ENCODE peak calls at places on chromosomes 4 and X, in nine cellular contexts. One of them, this sample, is unnamed.

GRCh38 chr4:31237242-31237641 is 517.1 kb downstream of the PCDH7 start:
- DNase-seq in IMR-90: no peak
- DNase-seq in progenitor cell of endocrine pancreas: no peak
- DNase-seq in CD8-positive, alpha-beta T cell: no peak
- DNase-seq in endothelial cell: no peak
- DNase-seq in sigmoid colon: no peak
- DNase-seq in heart right ventricle: no peak
- DNase-seq in ovary: no peak
- DNase-seq in brain microvascular endothelial cell: no peak
- DNase-seq in this sample: no peak

GRCh38 chr4:85823295-85823694 is 348.3 kb downstream of the ARHGAP24 start:
- DNase-seq in IMR-90: peak; percentile 62
- DNase-seq in progenitor cell of endocrine pancreas: no peak
- DNase-seq in CD8-positive, alpha-beta T cell: no peak
- DNase-seq in endothelial cell: no peak
- DNase-seq in sigmoid colon: no peak
- DNase-seq in heart right ventricle: peak; percentile 64
- DNase-seq in ovary: no peak
- DNase-seq in brain microvascular endothelial cell: no peak
- DNase-seq in this sample: peak; percentile 29

GRCh38 chrX:129145382-129145781 is 377.9 kb downstream of the SMARCA1 start:
- DNase-seq in IMR-90: no peak
- DNase-seq in progenitor cell of endocrine pancreas: no peak
- DNase-seq in CD8-positive, alpha-beta T cell: no peak
- DNase-seq in endothelial cell: no peak
- DNase-seq in sigmoid colon: no peak
- DNase-seq in heart right ventricle: no peak
- DNase-seq in ovary: no peak
- DNase-seq in brain microvascular endothelial cell: no peak
- DNase-seq in this sample: peak; percentile 13

GRCh38 chr4:10737335-10737734 is 52.8 kb upstream of the CLNK start:
- DNase-seq in IMR-90: peak; percentile 69
- DNase-seq in progenitor cell of endocrine pancreas: no peak
- DNase-seq in CD8-positive, alpha-beta T cell: no peak
- DNase-seq in endothelial cell: no peak
- DNase-seq in sigmoid colon: no peak
- DNase-seq in heart right ventricle: no peak
- DNase-seq in ovary: no peak
- DNase-seq in brain microvascular endothelial cell: peak; percentile 80
- DNase-seq in this sample: no peak

GRCh38 chr4:124044867-124045266 is 648.3 kb downstream of the SPRY1 start:
- DNase-seq in IMR-90: no peak
- DNase-seq in progenitor cell of endocrine pancreas: no peak
- DNase-seq in CD8-positive, alpha-beta T cell: no peak
- DNase-seq in endothelial cell: no peak
- DNase-seq in sigmoid colon: no peak
- DNase-seq in heart right ventricle: no peak
- DNase-seq in ovary: no peak
- DNase-seq in brain microvascular endothelial cell: no peak
- DNase-seq in this sample: no peak

GRCh38 chr4:108030332-108030731 is 40.6 kb downstream of the HADH start:
- DNase-seq in IMR-90: peak; percentile 76
- DNase-seq in progenitor cell of endocrine pancreas: no peak
- DNase-seq in CD8-positive, alpha-beta T cell: peak; percentile 51
- DNase-seq in endothelial cell: peak; percentile 65
- DNase-seq in sigmoid colon: no peak
- DNase-seq in heart right ventricle: peak; percentile 25
- DNase-seq in ovary: no peak
- DNase-seq in brain microvascular endothelial cell: peak; percentile 78
- DNase-seq in this sample: peak; percentile 60

GRCh38 chrX:22081475-22082092 is 49.5 kb downstream of the PHEX start:
- DNase-seq in IMR-90: peak; percentile 63
- DNase-seq in progenitor cell of endocrine pancreas: peak; percentile 21
- DNase-seq in CD8-positive, alpha-beta T cell: peak; percentile 12
- DNase-seq in endothelial cell: peak; percentile 56
- DNase-seq in sigmoid colon: peak; percentile 66
- DNase-seq in heart right ventricle: peak; percentile 36
- DNase-seq in ovary: no peak
- DNase-seq in brain microvascular endothelial cell: peak; percentile 40
- DNase-seq in this sample: peak; percentile 68

GRCh38 chr4:16117164-16117563 is 33.3 kb upstream of the PROM1 start:
- DNase-seq in IMR-90: no peak
- DNase-seq in progenitor cell of endocrine pancreas: no peak
- DNase-seq in CD8-positive, alpha-beta T cell: no peak
- DNase-seq in endothelial cell: no peak
- DNase-seq in sigmoid colon: no peak
- DNase-seq in heart right ventricle: no peak
- DNase-seq in ovary: no peak
- DNase-seq in brain microvascular endothelial cell: no peak
- DNase-seq in this sample: no peak

GRCh38 chr4:101670370-101670769 is 120.2 kb upstream of the BANK1 start:
- DNase-seq in IMR-90: no peak
- DNase-seq in progenitor cell of endocrine pancreas: no peak
- DNase-seq in CD8-positive, alpha-beta T cell: no peak
- DNase-seq in endothelial cell: no peak
- DNase-seq in sigmoid colon: no peak
- DNase-seq in heart right ventricle: no peak
- DNase-seq in ovary: no peak
- DNase-seq in brain microvascular endothelial cell: no peak
- DNase-seq in this sample: no peak

GRCh38 chrX:73944582-73944947 is 359.4 kb upstream of the ZCCHC13 start:
- DNase-seq in IMR-90: peak; percentile 6
- DNase-seq in progenitor cell of endocrine pancreas: no peak
- DNase-seq in CD8-positive, alpha-beta T cell: no peak
- DNase-seq in endothelial cell: no peak
- DNase-seq in sigmoid colon: no peak
- DNase-seq in heart right ventricle: no peak
- DNase-seq in ovary: no peak
- DNase-seq in brain microvascular endothelial cell: no peak
- DNase-seq in this sample: no peak

GRCh38 chr4:143017210-143017609 is 167.5 kb upstream of the USP38 start:
- DNase-seq in IMR-90: no peak
- DNase-seq in progenitor cell of endocrine pancreas: no peak
- DNase-seq in CD8-positive, alpha-beta T cell: no peak
- DNase-seq in endothelial cell: no peak
- DNase-seq in sigmoid colon: no peak
- DNase-seq in heart right ventricle: no peak
- DNase-seq in ovary: no peak
- DNase-seq in brain microvascular endothelial cell: no peak
- DNase-seq in this sample: no peak

GRCh38 chr4:11011249-11011648 is 326.7 kb upstream of the CLNK start:
- DNase-seq in IMR-90: no peak
- DNase-seq in progenitor cell of endocrine pancreas: no peak
- DNase-seq in CD8-positive, alpha-beta T cell: no peak
- DNase-seq in endothelial cell: no peak
- DNase-seq in sigmoid colon: no peak
- DNase-seq in heart right ventricle: no peak
- DNase-seq in ovary: no peak
- DNase-seq in brain microvascular endothelial cell: no peak
- DNase-seq in this sample: no peak

GRCh38 chrX:42087960-42088359 is 164.6 kb upstream of the CASK start:
- DNase-seq in IMR-90: no peak
- DNase-seq in progenitor cell of endocrine pancreas: no peak
- DNase-seq in CD8-positive, alpha-beta T cell: no peak
- DNase-seq in endothelial cell: no peak
- DNase-seq in sigmoid colon: no peak
- DNase-seq in heart right ventricle: no peak
- DNase-seq in ovary: no peak
- DNase-seq in brain microvascular endothelial cell: no peak
- DNase-seq in this sample: no peak

GRCh38 chr4:36624030-36624429 is 342.6 kb downstream of the DTHD1 start:
- DNase-seq in IMR-90: no peak
- DNase-seq in progenitor cell of endocrine pancreas: no peak
- DNase-seq in CD8-positive, alpha-beta T cell: no peak
- DNase-seq in endothelial cell: no peak
- DNase-seq in sigmoid colon: no peak
- DNase-seq in heart right ventricle: no peak
- DNase-seq in ovary: no peak
- DNase-seq in brain microvascular endothelial cell: no peak
- DNase-seq in this sample: no peak

GRCh38 chr4:140330311-140330900 is 43.0 kb upstream of the SCOC start:
- DNase-seq in IMR-90: peak; percentile 55
- DNase-seq in progenitor cell of endocrine pancreas: no peak
- DNase-seq in CD8-positive, alpha-beta T cell: no peak
- DNase-seq in endothelial cell: no peak
- DNase-seq in sigmoid colon: no peak
- DNase-seq in heart right ventricle: no peak
- DNase-seq in ovary: no peak
- DNase-seq in brain microvascular endothelial cell: no peak
- DNase-seq in this sample: no peak
- TF ChIP-seq CTCF in IMR-90: peak; percentile 51
- TF ChIP-seq CTCF in progenitor cell of endocrine pancreas: peak; percentile 65
- TF ChIP-seq CTCF in CD8-positive, alpha-beta T cell: no peak
- TF ChIP-seq CTCF in endothelial cell: peak; percentile 66
- TF ChIP-seq CTCF in sigmoid colon: peak; percentile 25
- TF ChIP-seq CTCF in heart right ventricle: peak; percentile 49
- TF ChIP-seq CTCF in ovary: no peak
- TF ChIP-seq CTCF in brain microvascular endothelial cell: peak; percentile 43
- TF ChIP-seq CTCF in this sample: peak; percentile 64

GRCh38 chrX:45134775-45135174 is 65.9 kb downstream of the DIPK2B start:
- DNase-seq in IMR-90: no peak
- DNase-seq in progenitor cell of endocrine pancreas: no peak
- DNase-seq in CD8-positive, alpha-beta T cell: no peak
- DNase-seq in endothelial cell: no peak
- DNase-seq in sigmoid colon: no peak
- DNase-seq in heart right ventricle: no peak
- DNase-seq in ovary: no peak
- DNase-seq in brain microvascular endothelial cell: no peak
- DNase-seq in this sample: no peak

GRCh38 chrX:45134303-45134702 is 66.4 kb downstream of the DIPK2B start:
- DNase-seq in IMR-90: no peak
- DNase-seq in progenitor cell of endocrine pancreas: no peak
- DNase-seq in CD8-positive, alpha-beta T cell: no peak
- DNase-seq in endothelial cell: no peak
- DNase-seq in sigmoid colon: no peak
- DNase-seq in heart right ventricle: peak; percentile 50
- DNase-seq in ovary: peak; percentile 46
- DNase-seq in brain microvascular endothelial cell: no peak
- DNase-seq in this sample: no peak

GRCh38 chrX:45135616-45136015 is 65.1 kb downstream of the DIPK2B start:
- DNase-seq in IMR-90: no peak
- DNase-seq in progenitor cell of endocrine pancreas: no peak
- DNase-seq in CD8-positive, alpha-beta T cell: no peak
- DNase-seq in endothelial cell: no peak
- DNase-seq in sigmoid colon: no peak
- DNase-seq in heart right ventricle: no peak
- DNase-seq in ovary: no peak
- DNase-seq in brain microvascular endothelial cell: no peak
- DNase-seq in this sample: no peak

GRCh38 chrX:45129055-45129454 is 71.6 kb downstream of the DIPK2B start:
- DNase-seq in IMR-90: no peak
- DNase-seq in progenitor cell of endocrine pancreas: no peak
- DNase-seq in CD8-positive, alpha-beta T cell: no peak
- DNase-seq in endothelial cell: no peak
- DNase-seq in sigmoid colon: no peak
- DNase-seq in heart right ventricle: no peak
- DNase-seq in ovary: no peak
- DNase-seq in brain microvascular endothelial cell: no peak
- DNase-seq in this sample: no peak

GRCh38 chrX:45133465-45133864 is 67.2 kb downstream of the DIPK2B start:
- DNase-seq in IMR-90: no peak
- DNase-seq in progenitor cell of endocrine pancreas: no peak
- DNase-seq in CD8-positive, alpha-beta T cell: no peak
- DNase-seq in endothelial cell: no peak
- DNase-seq in sigmoid colon: no peak
- DNase-seq in heart right ventricle: no peak
- DNase-seq in ovary: no peak
- DNase-seq in brain microvascular endothelial cell: no peak
- DNase-seq in this sample: no peak
- TF ChIP-seq CTCF in IMR-90: no peak
- TF ChIP-seq CTCF in progenitor cell of endocrine pancreas: no peak
- TF ChIP-seq CTCF in CD8-positive, alpha-beta T cell: no peak
- TF ChIP-seq CTCF in endothelial cell: no peak
- TF ChIP-seq CTCF in sigmoid colon: no peak
- TF ChIP-seq CTCF in heart right ventricle: no peak
- TF ChIP-seq CTCF in ovary: no peak
- TF ChIP-seq CTCF in brain microvascular endothelial cell: no peak
- TF ChIP-seq CTCF in this sample: no peak

GRCh38 chr4:187178084-187178483 is 454.4 kb upstream of the FAT1 start:
- DNase-seq in IMR-90: no peak
- DNase-seq in progenitor cell of endocrine pancreas: no peak
- DNase-seq in CD8-positive, alpha-beta T cell: no peak
- DNase-seq in endothelial cell: no peak
- DNase-seq in sigmoid colon: no peak
- DNase-seq in heart right ventricle: no peak
- DNase-seq in ovary: no peak
- DNase-seq in brain microvascular endothelial cell: no peak
- DNase-seq in this sample: no peak

GRCh38 chr4:187172340-187172761 is 448.7 kb upstream of the FAT1 start:
- DNase-seq in IMR-90: no peak
- DNase-seq in progenitor cell of endocrine pancreas: no peak
- DNase-seq in CD8-positive, alpha-beta T cell: no peak
- DNase-seq in endothelial cell: no peak
- DNase-seq in sigmoid colon: no peak
- DNase-seq in heart right ventricle: no peak
- DNase-seq in ovary: no peak
- DNase-seq in brain microvascular endothelial cell: peak; percentile 69
- DNase-seq in this sample: no peak

GRCh38 chr4:187176261-187176910 is 452.7 kb upstream of the FAT1 start:
- DNase-seq in IMR-90: peak; percentile 38
- DNase-seq in progenitor cell of endocrine pancreas: no peak
- DNase-seq in CD8-positive, alpha-beta T cell: no peak
- DNase-seq in endothelial cell: no peak
- DNase-seq in sigmoid colon: no peak
- DNase-seq in heart right ventricle: no peak
- DNase-seq in ovary: no peak
- DNase-seq in brain microvascular endothelial cell: no peak
- DNase-seq in this sample: no peak

GRCh38 chr4:187174749-187175148 is 451.1 kb upstream of the FAT1 start:
- DNase-seq in IMR-90: no peak
- DNase-seq in progenitor cell of endocrine pancreas: no peak
- DNase-seq in CD8-positive, alpha-beta T cell: no peak
- DNase-seq in endothelial cell: no peak
- DNase-seq in sigmoid colon: no peak
- DNase-seq in heart right ventricle: no peak
- DNase-seq in ovary: no peak
- DNase-seq in brain microvascular endothelial cell: no peak
- DNase-seq in this sample: no peak

GRCh38 chr4:187175197-187175596 is 451.5 kb upstream of the FAT1 start:
- DNase-seq in IMR-90: peak; percentile 4
- DNase-seq in progenitor cell of endocrine pancreas: no peak
- DNase-seq in CD8-positive, alpha-beta T cell: no peak
- DNase-seq in endothelial cell: no peak
- DNase-seq in sigmoid colon: no peak
- DNase-seq in heart right ventricle: no peak
- DNase-seq in ovary: no peak
- DNase-seq in brain microvascular endothelial cell: peak; percentile 9
- DNase-seq in this sample: no peak
- TF ChIP-seq CTCF in IMR-90: peak; percentile 1
- TF ChIP-seq CTCF in progenitor cell of endocrine pancreas: peak; percentile 13
- TF ChIP-seq CTCF in CD8-positive, alpha-beta T cell: no peak
- TF ChIP-seq CTCF in endothelial cell: no peak
- TF ChIP-seq CTCF in sigmoid colon: no peak
- TF ChIP-seq CTCF in heart right ventricle: no peak
- TF ChIP-seq CTCF in ovary: no peak
- TF ChIP-seq CTCF in brain microvascular endothelial cell: peak; percentile 53
- TF ChIP-seq CTCF in this sample: no peak

DNA sequence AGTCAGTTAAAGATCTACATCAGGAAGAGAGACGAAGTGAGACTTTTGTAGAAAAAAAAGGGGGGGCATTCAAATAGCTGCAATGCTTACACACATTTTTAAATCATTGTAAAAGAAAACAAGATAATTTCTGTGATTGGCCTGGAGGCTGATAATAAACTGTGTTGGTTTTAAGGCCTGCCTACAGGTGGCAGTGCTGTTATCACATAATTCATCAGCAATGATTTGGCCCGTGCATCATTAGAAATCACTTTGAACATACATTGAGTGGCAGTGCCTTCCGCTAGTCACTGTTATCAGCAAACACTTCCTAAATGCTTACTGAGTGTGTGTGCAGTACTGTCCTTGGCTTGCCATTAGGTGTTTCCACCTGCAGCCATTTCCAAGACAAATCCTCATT is 831.9 kb downstream of the TRIML1 start:
- DNase-seq in IMR-90: peak; percentile 28
- DNase-seq in progenitor cell of endocrine pancreas: no peak
- DNase-seq in CD8-positive, alpha-beta T cell: no peak
- DNase-seq in endothelial cell: no peak
- DNase-seq in sigmoid colon: no peak
- DNase-seq in heart right ventricle: no peak
- DNase-seq in ovary: no peak
- DNase-seq in brain microvascular endothelial cell: peak; percentile 34
- DNase-seq in this sample: no peak
- TF ChIP-seq CTCF in IMR-90: peak; percentile 53
- TF ChIP-seq CTCF in progenitor cell of endocrine pancreas: no peak
- TF ChIP-seq CTCF in CD8-positive, alpha-beta T cell: no peak
- TF ChIP-seq CTCF in endothelial cell: no peak
- TF ChIP-seq CTCF in sigmoid colon: no peak
- TF ChIP-seq CTCF in heart right ventricle: peak; percentile 7
- TF ChIP-seq CTCF in ovary: no peak
- TF ChIP-seq CTCF in brain microvascular endothelial cell: peak; percentile 64
- TF ChIP-seq CTCF in this sample: no peak

This sample was measured in glutamatergic neuron.